ENCODE peak calls at places on chromosomes 13 and 19, in nine cellular contexts. S is H9, J is astrocyte of the spinal cord, T is WERI-Rb-1, A is colonic mucosa, W is left ventricle myocardium inferior, C is AG04449, Q is heart left ventricle, K is cardiac fibroblast. Z is an unnamed sample.

GRCh38 chr19:48746738-48747575 is at the start of gene IZUMO1:
- DNase-seq in S (peak; percentile 94), J (peak; percentile 92), T (peak; percentile 85), A (peak; percentile 71), W (peak; percentile 84), C (peak; percentile 33), Q (peak; percentile 89), K (peak; percentile 95), Z (peak; percentile 64)

GRCh38 chr19:15194938-15195337 is 5.9 kb downstream of the NOTCH3 start:
- DNase-seq in S (no peak), J (peak; percentile 27), T (no peak), A (no peak), W (no peak), C (no peak), Q (peak; percentile 76), K (peak; percentile 78), Z (peak; percentile 63)

GRCh38 chr13:111337741-111338140 is 17.3 kb downstream of the TEX29 start:
- DNase-seq in S (peak; percentile 9), J (no peak), T (no peak), A (no peak), W (no peak), C (no peak), Q (no peak), K (peak; percentile 8), Z (no peak)

GRCh38 chr19:8593931-8594330 is 16.6 kb downstream of the ADAMTS10 start:
- DNase-seq in S (no peak), J (no peak), T (no peak), A (no peak), W (no peak), C (no peak), Q (no peak), K (no peak), Z (no peak)

GRCh38 chr19:52590728-52591127 is 20.6 kb downstream of the ZNF701 start:
- DNase-seq in S (no peak), J (no peak), T (peak; percentile 37), A (no peak), W (no peak), C (no peak), Q (no peak), K (no peak), Z (no peak)

GRCh38 chr19:37779139-37780035 is at the start of gene ZNF573:
- DNase-seq in S (peak; percentile 84), J (peak; percentile 90), T (peak; percentile 88), A (peak; percentile 93), W (peak; percentile 82), C (peak; percentile 44), Q (peak; percentile 87), K (peak; percentile 93), Z (peak; percentile 57)

GRCh38 chr19:48900477-48901452 is 653 bp downstream of the NUCB1 start:
- DNase-seq in S (no peak), J (peak; percentile 55), T (no peak), A (no peak), W (no peak), C (no peak), Q (no peak), K (peak; percentile 58), Z (no peak)

GRCh38 chr19:14347999-14348889 is 33.0 kb upstream of the ADGRE5 start:
- DNase-seq in S (peak; percentile 76), J (peak; percentile 38), T (peak; percentile 58), A (peak; percentile 73), W (peak; percentile 62), C (no peak), Q (peak; percentile 58), K (peak; percentile 45), Z (peak; percentile 58)

GRCh38 chr19:5973867-5974635 is 3.9 kb downstream of the RANBP3 start:
- DNase-seq in S (no peak), J (no peak), T (no peak), A (no peak), W (no peak), C (no peak), Q (no peak), K (no peak), Z (no peak)

GRCh38 chr13:30864352-30865130 is 41.5 kb upstream of the MEDAG start:
- DNase-seq in S (no peak), J (peak; percentile 98), T (peak; percentile 24), A (no peak), W (no peak), C (peak; percentile 94), Q (no peak), K (peak; percentile 95), Z (no peak)

GRCh38 chr13:99307247-99307646 is at the start of gene GPR183:
- DNase-seq in S (no peak), J (peak; percentile 42), T (no peak), A (no peak), W (no peak), C (no peak), Q (no peak), K (peak; percentile 52), Z (no peak)

GRCh38 chr13:106105153-106105552 is 430.3 kb downstream of the EFNB2 start:
- DNase-seq in S (no peak), J (no peak), T (no peak), A (no peak), W (no peak), C (no peak), Q (no peak), K (peak; percentile 42), Z (no peak)

GRCh38 chr13:98641075-98641474 is 64.2 kb upstream of the STK24 start:
- DNase-seq in S (no peak), J (no peak), T (peak; percentile 2), A (no peak), W (no peak), C (no peak), Q (no peak), K (no peak), Z (no peak)

GRCh38 chr13:114132419-114133121 is at the start of gene RASA3:
- DNase-seq in S (peak; percentile 90), J (peak; percentile 78), T (peak; percentile 88), A (peak; percentile 78), W (peak; percentile 83), C (no peak), Q (peak; percentile 85), K (peak; percentile 65), Z (no peak)

GRCh38 chr13:49958321-49958720 is 22.2 kb upstream of the SPRYD7 start:
- DNase-seq in S (no peak), J (peak; percentile 9), T (no peak), A (no peak), W (no peak), C (no peak), Q (no peak), K (no peak), Z (no peak)

GRCh38 chr19:51531349-51532315 is at the start of gene SIGLEC6:
- DNase-seq in S (no peak), J (no peak), T (no peak), A (peak; percentile 30), W (peak; percentile 47), C (no peak), Q (peak; percentile 59), K (no peak), Z (peak; percentile 91)

DNA sequence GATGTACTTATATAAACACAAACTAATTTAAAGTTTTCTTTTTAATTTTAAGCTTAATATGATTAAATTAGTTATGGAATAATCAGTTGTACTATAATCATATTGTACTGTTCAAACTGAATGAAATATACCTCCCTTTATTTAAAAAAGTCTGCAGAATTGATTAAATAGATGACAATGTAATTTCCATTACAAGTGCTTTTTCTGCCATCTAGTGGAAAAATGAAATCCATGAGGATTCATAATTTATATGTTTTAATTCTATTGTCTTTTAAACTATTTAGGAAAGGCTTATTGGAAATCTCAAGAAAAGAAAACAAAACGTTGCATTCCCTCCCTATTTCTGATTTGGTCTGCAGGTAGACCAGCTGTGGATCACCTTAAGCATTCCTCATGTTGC is 30.8 kb downstream of the MZT1 start:
- DNase-seq in S (no peak), J (peak; percentile 43), T (no peak), A (no peak), W (no peak), C (no peak), Q (no peak), K (peak; percentile 45), Z (no peak)
- TF ChIP-seq CTCF in S (no peak), J (peak; percentile 17), T (no peak), A (peak; percentile 24), W (peak; percentile 51), C (no peak), Q (no peak), K (peak; percentile 28), Z (peak; percentile 32)

GRCh38 chr19:30000862-30001261 is 58.8 kb downstream of the URI1 start:
- DNase-seq in S (no peak), J (no peak), T (no peak), A (no peak), W (no peak), C (no peak), Q (no peak), K (no peak), Z (no peak)

GRCh38 chr19:30001301-30001700 is 59.3 kb downstream of the URI1 start:
- DNase-seq in S (no peak), J (no peak), T (no peak), A (no peak), W (no peak), C (no peak), Q (no peak), K (no peak), Z (no peak)

GRCh38 chr19:30003862-30004261 is 61.8 kb downstream of the URI1 start:
- DNase-seq in S (no peak), J (no peak), T (no peak), A (no peak), W (no peak), C (no peak), Q (no peak), K (no peak), Z (no peak)

GRCh38 chr19:29999490-29999889 is 57.5 kb downstream of the URI1 start:
- DNase-seq in S (no peak), J (no peak), T (no peak), A (no peak), W (no peak), C (no peak), Q (no peak), K (no peak), Z (no peak)

GRCh38 chr19:30001794-30002193 is 59.8 kb downstream of the URI1 start:
- DNase-seq in S (no peak), J (peak; percentile 26), T (no peak), A (no peak), W (no peak), C (no peak), Q (no peak), K (peak; percentile 18), Z (no peak)
- TF ChIP-seq CTCF in S (no peak), J (peak; percentile 48), T (no peak), A (no peak), W (no peak), C (no peak), Q (no peak), K (peak; percentile 15), Z (no peak)

DNA sequence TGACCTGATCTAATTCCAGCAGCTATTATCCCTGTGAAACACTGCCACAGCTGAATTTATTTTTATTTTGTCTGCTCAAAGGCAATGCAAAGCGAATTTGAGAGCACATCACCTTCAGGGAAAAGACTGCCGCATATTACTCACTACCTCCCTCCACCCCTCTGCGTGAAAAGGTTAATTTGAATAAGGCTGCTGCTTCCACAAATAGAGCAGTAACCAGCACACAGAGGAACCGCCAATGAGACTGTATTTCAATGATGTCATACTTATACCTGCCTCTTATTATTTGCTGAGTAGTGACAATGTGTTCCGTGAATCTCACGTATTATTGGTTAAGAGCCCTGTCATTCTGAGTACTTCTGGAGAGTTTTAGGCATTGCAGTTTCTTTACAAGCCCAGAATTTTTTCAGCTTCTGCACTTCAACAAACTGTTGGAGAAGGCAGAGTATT is 156.1 kb upstream of the KLF12 start:
- DNase-seq in S (peak; percentile 79), J (peak; percentile 96), T (no peak), A (no peak), W (no peak), C (no peak), Q (no peak), K (peak; percentile 87), Z (peak; percentile 48)
- TF ChIP-seq CTCF in S (no peak), J (no peak), T (no peak), A (no peak), W (no peak), C (no peak), Q (no peak), K (no peak), Z (no peak)

GRCh38 chr19:12090807-12091206 is 26.3 kb downstream of the ZNF844 start:
- DNase-seq in S (peak; percentile 58), J (peak; percentile 45), T (peak; percentile 66), A (peak; percentile 73), W (peak; percentile 57), C (no peak), Q (peak; percentile 52), K (peak; percentile 75), Z (peak; percentile 61)
- TF ChIP-seq CTCF in S (peak; percentile 80), J (peak; percentile 56), T (peak; percentile 78), A (peak; percentile 45), W (peak; percentile 75), C (peak; percentile 45), Q (peak; percentile 56), K (peak; percentile 64), Z (peak; percentile 69)

Z was measured in CD14-positive monocyte.